ENCODE peak calls at places on chromosomes 2 and 18, in seven cellular contexts. Z is HCT116, B is K562, V is SK-N-SH, S is HepG2, U is GM12878, D is H1. X is an unnamed sample.

GRCh38 chr2:239443666-239444567 is 43.1 kb upstream of the HDAC4 start:
- DNase-seq in S (peak), B (no peak), V (no peak), U (no peak), Z (no peak), D (no peak), X (no peak)

GRCh38 chr2:123993728-123994323 is 31.3 kb upstream of the CNTNAP5 start:
- DNase-seq in V (peak), S (peak), B (peak), U (no peak), Z (no peak), D (peak), X (no peak)

GRCh38 chr2:189982777-189983394 is 79.6 kb downstream of the MSTN start:
- DNase-seq in B (peak), S (peak), U (no peak), D (no peak), Z (no peak), V (peak), X (peak)

GRCh38 chr18:76922107-76922506 is 99.8 kb downstream of the ZNF236 start:
- DNase-seq in D (peak), Z (peak), U (peak), B (peak), S (peak), V (peak), X (peak)

GRCh38 chr2:54587439-54588016 is 131.4 kb downstream of the SPTBN1 start:
- DNase-seq in V (no peak), B (no peak), Z (no peak), S (no peak), U (no peak), D (no peak), X (no peak)

GRCh38 chr2:228426502-228427216 is 245.2 kb upstream of the SPHKAP start:
- DNase-seq in V (no peak), B (no peak), S (no peak), U (no peak), Z (no peak), D (no peak), X (no peak)

GRCh38 chr2:22957441-22957840 is 427.5 kb upstream of the KLHL29 start:
- DNase-seq in V (no peak), S (no peak), B (no peak), Z (no peak), D (no peak), U (no peak), X (no peak)

GRCh38 chr18:13914756-13915155 is 580 bp downstream of the MC2R start:
- DNase-seq in D (no peak), S (no peak), V (no peak), Z (no peak), B (no peak), U (no peak), X (no peak)

GRCh38 chr18:57697434-57697833 is 75.8 kb upstream of the NARS1 start:
- DNase-seq in D (no peak), B (no peak), U (no peak), V (no peak), S (no peak), Z (no peak), X (no peak)

GRCh38 chr2:1651131-1652066 is 92.9 kb downstream of the PXDN start:
- DNase-seq in V (no peak), U (no peak), D (no peak), Z (no peak), B (no peak), S (no peak), X (no peak)

GRCh38 chr2:199339826-199340605 is 117.7 kb downstream of the SATB2 start:
- DNase-seq in B (no peak), S (no peak), Z (no peak), U (no peak), V (no peak), D (no peak), X (no peak)

GRCh38 chr2:201881731-201882130 is 75.4 kb downstream of the CDK15 start:
- DNase-seq in U (no peak), B (no peak), S (no peak), V (no peak), Z (no peak), D (no peak), X (no peak)

GRCh38 chr2:202870431-202871160 is 970 bp downstream of the ICA1L start:
- DNase-seq in B (peak), D (peak), Z (peak), S (peak), U (no peak), V (peak), X (peak)

GRCh38 chr18:31237142-31237541 is 74.5 kb upstream of the DSC1 start:
- DNase-seq in Z (no peak), B (no peak), U (no peak), S (no peak), V (no peak), D (no peak), X (no peak)

DNA sequence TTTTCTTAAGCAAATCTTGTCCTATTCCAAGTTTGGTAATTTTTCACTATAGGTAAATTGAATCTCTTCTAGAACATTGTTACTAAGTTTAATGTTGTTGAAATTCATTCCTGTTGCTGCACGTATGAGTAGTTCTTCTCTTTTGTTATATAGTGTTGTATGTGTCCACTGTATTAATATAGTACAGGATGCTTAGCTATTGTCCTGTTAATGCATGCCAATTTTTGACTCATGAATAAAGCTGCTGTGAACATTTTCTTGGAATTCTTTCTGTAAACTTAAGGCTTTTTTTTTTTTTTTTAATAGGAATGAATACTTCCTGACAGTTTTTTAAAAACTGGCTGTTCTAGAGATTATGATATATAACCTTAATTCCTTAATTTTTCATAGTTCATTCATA is 326.9 kb downstream of the SLC4A3 start:
- DNase-seq in V (no peak), S (no peak), B (no peak), Z (no peak), D (no peak), U (no peak), X (no peak)
- TF ChIP-seq JUND in V (no peak), S (no peak), B (no peak), Z (no peak), D (no peak), U (no peak), X (no peak)

GRCh38 chr2:20051518-20052228 is at the start of gene LAPTM4A:
- DNase-seq in Z (peak), V (peak), B (peak), S (peak), D (peak), U (peak), X (peak)

GRCh38 chr2:20050104-20050711 is 1.2 kb downstream of the LAPTM4A start:
- DNase-seq in S (peak), Z (no peak), V (peak), U (peak), B (peak), D (no peak), X (no peak)

GRCh38 chr2:20052229-20052871 is 922 bp upstream of the LAPTM4A start:
- DNase-seq in B (no peak), D (no peak), U (no peak), S (peak), V (no peak), Z (no peak), X (no peak)

GRCh38 chr2:20050712-20051517 is 513 bp downstream of the LAPTM4A start:
- DNase-seq in Z (no peak), S (peak), D (peak), U (no peak), B (peak), V (peak), X (no peak)

GRCh38 chr2:20052872-20053281 is 1.4 kb upstream of the LAPTM4A start:
- DNase-seq in D (no peak), B (peak), S (no peak), Z (peak), V (peak), U (no peak), X (no peak)
- TF ChIP-seq JUND in D (no peak), B (peak), S (no peak), Z (no peak), V (no peak), U (no peak), X (no peak)

GRCh38 chr18:8153887-8154583 is 455.2 kb upstream of the RAB12 start:
- DNase-seq in S (no peak), D (no peak), V (no peak), Z (no peak), U (no peak), B (no peak), X (no peak)
- TF ChIP-seq JUND in S (no peak), D (no peak), V (no peak), Z (no peak), U (no peak), B (no peak), X (no peak)

GRCh38 chr2:100982431-100982861 is 19.6 kb upstream of the RPL31 start:
- DNase-seq in V (no peak), D (no peak), B (no peak), S (no peak), Z (no peak), U (no peak), X (no peak)

GRCh38 chr2:100983684-100984310 is 18.3 kb upstream of the RPL31 start:
- DNase-seq in S (no peak), U (no peak), D (no peak), B (no peak), V (no peak), Z (no peak), X (no peak)

GRCh38 chr2:100983201-100983600 is 18.9 kb upstream of the RPL31 start:
- DNase-seq in S (no peak), D (no peak), B (no peak), U (no peak), V (no peak), Z (no peak), X (no peak)

GRCh38 chr2:100986157-100986556 is 15.9 kb upstream of the RPL31 start:
- DNase-seq in V (no peak), S (no peak), U (no peak), Z (no peak), B (no peak), D (no peak), X (no peak)

GRCh38 chr2:100984892-100985307 is 17.2 kb upstream of the RPL31 start:
- DNase-seq in B (peak), V (peak), U (no peak), S (peak), Z (peak), D (peak), X (peak)
- TF ChIP-seq JUND in B (peak), V (no peak), U (no peak), S (no peak), Z (no peak), D (no peak), X (no peak)

GRCh38 chr2:6443424-6443823 is 422.3 kb downstream of the CMPK2 start:
- DNase-seq in U (no peak), D (no peak), S (no peak), Z (no peak), B (no peak), V (no peak), X (no peak)
- TF ChIP-seq JUND in U (no peak), D (no peak), S (no peak), Z (no peak), B (no peak), V (no peak), X (no peak)

DNA sequence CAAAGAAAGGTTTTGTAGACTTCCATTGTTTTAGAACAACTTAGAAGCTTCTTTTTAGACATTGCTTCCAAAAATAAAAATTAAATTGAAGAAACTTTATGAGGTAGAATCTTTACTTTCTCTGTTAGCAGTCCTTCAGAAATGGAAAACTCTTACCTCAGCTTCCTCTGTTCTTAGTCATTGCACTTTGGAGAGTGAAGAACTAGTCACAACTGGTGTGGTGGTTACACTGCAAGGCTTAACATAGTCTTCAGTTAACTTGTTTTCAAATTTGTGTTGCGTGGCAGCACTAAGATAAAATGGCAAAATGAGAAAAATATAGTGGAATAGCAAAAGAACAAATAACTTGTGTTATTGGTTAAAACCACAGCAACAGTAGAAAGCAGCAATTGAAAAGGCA is 332.6 kb downstream of the KIAA1328 start:
- DNase-seq in V (no peak), D (no peak), S (no peak), Z (no peak), U (no peak), B (no peak), X (no peak)
- TF ChIP-seq JUND in V (no peak), D (no peak), S (no peak), Z (no peak), U (no peak), B (no peak), X (no peak)

DNA sequence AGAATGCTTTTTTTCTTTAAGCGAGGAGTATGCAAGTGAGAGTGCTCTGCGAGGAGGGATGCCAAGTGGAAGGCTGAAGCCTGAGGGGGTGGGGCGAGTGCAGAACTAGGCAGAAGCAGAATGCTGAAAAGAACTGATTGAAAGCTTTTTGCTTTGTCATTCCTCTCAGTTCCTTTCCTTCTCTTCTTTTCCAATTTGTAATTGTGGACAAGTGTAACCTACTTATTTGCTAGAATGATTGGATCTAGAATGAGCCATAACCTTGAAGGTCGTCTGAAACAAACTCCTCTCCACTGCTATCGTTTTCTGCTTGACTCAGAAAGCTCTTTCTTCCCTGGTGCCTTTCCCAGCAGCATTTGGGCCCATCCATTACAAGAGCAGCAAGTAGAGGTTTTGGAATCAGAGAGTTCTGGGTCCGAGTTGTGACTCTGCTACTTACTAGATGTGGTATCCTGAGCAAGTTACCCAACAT is 115.3 kb downstream of the METTL8 start:
- DNase-seq in V (no peak), S (no peak), Z (no peak), B (no peak), D (no peak), U (no peak), X (no peak)
- TF ChIP-seq JUND in V (no peak), S (no peak), Z (no peak), B (no peak), D (no peak), U (no peak), X (no peak)

X was measured in T47D.